ENCODE peak calls at places on chromosomes 11 and 22, in six cellular contexts. S, U, H, X, Z and F are unnamed samples.

GRCh38 chr11:104522650-104523049 is 358.7 kb upstream of the PDGFD start:
- DNase-seq in S (peak), H (peak), U (peak), X (no peak), Z (no peak), F (no peak)

GRCh38 chr22:19769393-19769715 is 8.8 kb downstream of the TBX1 start:
- DNase-seq in U (no peak), X (no peak), H (no peak), S (no peak), Z (no peak), F (no peak)

GRCh38 chr22:50247748-50248147 is 2.9 kb upstream of the TUBGCP6 start:
- DNase-seq in H (no peak), Z (no peak), U (peak), S (peak), X (no peak), F (no peak)

GRCh38 chr22:39209756-39210155 is 35.0 kb downstream of the PDGFB start:
- DNase-seq in U (no peak), X (no peak), Z (no peak), S (no peak), H (no peak), F (peak)

GRCh38 chr22:50176850-50177536 is 6.5 kb downstream of the PANX2 start:
- DNase-seq in S (no peak), Z (no peak), H (no peak), X (no peak), U (no peak), F (no peak)

GRCh38 chr11:8183136-8183535 is 14.3 kb upstream of the RIC3 start:
- DNase-seq in Z (no peak), U (no peak), H (no peak), X (no peak), S (no peak), F (no peak)

GRCh38 chr11:19719960-19720359 is 7.3 kb downstream of the NAV2 start:
- DNase-seq in U (no peak), S (no peak), H (no peak), X (no peak), Z (no peak), F (no peak)

GRCh38 chr11:77819921-77820564 is 479 bp downstream of the RSF1 start:
- DNase-seq in S (peak), U (peak), H (peak), X (peak), Z (no peak), F (peak)

GRCh38 chr11:665062-665706 is 28.1 kb downstream of the DRD4 start:
- DNase-seq in U (no peak), Z (no peak), S (peak), H (no peak), X (no peak), F (no peak)

GRCh38 chr11:130131957-130132850 is 27.4 kb upstream of the ST14 start:
- DNase-seq in U (peak), Z (no peak), S (peak), H (peak), X (no peak), F (no peak)
- TF ChIP-seq CTCF in U (peak), Z (peak), S (peak), H (peak), X (peak), F (peak)

DNA sequence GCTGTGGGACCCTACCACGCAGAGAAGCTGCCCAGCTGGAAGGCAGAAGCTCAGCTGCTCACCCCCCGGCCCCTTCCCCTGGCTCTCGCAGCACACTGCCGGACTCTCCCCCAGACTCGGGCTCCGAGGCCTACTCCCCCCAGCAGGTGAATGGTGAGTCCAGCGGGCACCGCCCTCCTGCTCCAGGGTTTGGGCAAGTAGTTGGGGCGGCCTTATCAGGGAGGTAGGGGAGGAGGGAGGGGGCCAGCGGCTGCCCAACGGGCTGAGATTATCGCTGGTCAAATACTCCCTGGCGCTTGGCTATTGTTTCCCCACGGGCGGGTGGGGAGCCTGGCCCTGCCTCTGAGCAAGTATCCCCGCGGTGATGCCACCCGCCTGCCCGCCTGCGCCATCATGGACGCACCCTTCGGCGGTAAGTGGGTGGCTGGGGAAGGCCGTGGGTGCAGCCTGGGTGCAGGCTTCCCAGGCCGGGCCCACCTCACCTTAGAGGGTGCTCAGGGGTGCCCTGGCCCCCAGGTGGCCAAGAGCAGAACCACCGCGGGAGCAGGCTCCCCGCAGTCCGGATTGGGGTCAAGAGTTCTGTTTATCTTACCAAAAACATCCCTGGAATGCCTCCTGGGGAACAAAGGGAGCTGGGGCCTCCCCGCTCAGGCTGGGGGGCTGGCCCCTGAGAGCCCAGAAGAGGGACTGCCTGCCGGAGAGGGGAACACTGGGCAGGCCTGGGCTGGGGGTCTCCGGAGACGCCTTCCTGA is 16.9 kb downstream of the MYRF start:
- DNase-seq in Z (no peak), X (no peak), H (peak), S (peak), U (peak), F (peak)
- TF ChIP-seq CTCF in Z (peak), X (no peak), H (no peak), S (peak), U (peak), F (peak)

DNA sequence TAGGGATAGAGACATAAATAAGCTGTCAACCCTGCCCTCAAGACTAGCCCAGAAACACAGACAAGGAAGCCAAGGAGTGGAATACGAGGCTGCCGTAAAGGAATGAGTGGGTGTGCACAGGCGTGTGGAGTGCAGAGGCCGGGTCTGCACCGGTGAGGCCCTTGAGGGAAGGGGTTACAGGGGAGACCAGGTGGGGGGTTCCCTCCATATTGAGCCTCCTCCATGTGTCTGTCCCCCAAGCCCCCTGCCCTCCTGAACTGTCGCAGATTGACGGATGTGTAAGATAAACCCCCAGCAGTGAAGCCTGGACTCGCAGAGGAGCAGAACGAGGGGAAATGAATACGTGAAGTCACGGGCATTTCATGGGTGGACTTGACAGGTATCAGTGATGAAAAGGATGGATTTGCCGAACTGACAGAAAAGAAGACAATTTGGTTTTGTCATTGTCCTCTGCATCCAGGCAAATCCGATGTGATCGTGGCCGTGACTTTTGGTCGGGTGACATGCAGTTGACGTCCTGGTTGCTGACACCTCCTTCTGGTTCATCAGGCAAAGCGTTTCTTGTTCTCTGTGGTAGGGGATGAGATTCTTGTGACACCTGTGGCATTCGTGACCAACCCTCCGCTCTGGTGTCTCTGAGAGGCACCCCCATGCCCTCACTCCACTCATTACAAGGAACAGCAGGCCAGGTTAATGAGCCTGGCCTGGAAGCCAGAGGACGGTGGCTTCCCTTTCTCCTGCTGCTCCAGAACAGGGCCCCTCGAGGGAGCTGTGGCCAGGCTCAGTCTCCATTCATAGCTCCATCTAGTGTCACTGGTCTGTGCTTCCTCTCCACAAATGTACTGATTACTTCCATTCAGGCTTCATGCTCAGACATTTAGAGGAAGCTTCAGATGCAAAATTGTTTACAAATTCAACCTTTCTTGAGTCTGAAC is 223.1 kb upstream of the B3GAT1 start:
- DNase-seq in Z (no peak), S (no peak), H (no peak), U (no peak), X (no peak), F (no peak)
- TF ChIP-seq CTCF in Z (no peak), S (no peak), H (no peak), U (no peak), X (peak), F (no peak)

GRCh38 chr22:42794551-42795510 is 62.2 kb downstream of the ARFGAP3 start:
- DNase-seq in Z (no peak), U (no peak), H (no peak), S (no peak), X (no peak), F (peak)
- TF ChIP-seq CTCF in Z (peak), U (no peak), H (no peak), S (peak), X (peak), F (peak)

DNA sequence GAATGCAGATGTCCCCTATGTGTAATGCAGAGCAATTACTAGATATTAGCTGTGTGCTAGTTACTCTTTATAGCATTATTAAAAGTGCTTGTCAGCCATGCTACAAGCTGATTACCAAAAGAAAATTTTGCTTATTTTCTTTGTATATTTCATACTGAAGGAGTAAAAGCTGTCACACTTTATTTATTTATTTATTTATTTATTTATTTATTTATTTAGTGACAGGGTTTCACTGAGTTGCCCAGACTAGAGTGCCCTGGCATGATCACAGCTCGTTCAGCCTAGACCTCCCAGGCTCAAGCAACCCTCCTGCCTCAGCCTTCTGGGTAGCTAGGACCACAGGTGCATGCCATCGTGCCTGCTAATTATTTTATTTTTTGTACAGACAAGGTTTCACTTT is 4.3 kb upstream of the MTNR1B start:
- DNase-seq in Z (no peak), H (no peak), S (no peak), X (no peak), U (no peak), F (no peak)
- TF ChIP-seq CTCF in Z (no peak), H (no peak), S (no peak), X (no peak), U (no peak), F (no peak)

GRCh38 chr11:86041975-86042378 is 26.9 kb downstream of the PICALM start:
- DNase-seq in H (peak), X (no peak), S (peak), U (peak), Z (peak), F (no peak)
- TF ChIP-seq CTCF in H (peak), X (peak), S (peak), U (peak), Z (peak), F (peak)

GRCh38 chr11:68727783-68728182 is 23.5 kb downstream of the TESMIN start:
- DNase-seq in U (peak), S (no peak), X (no peak), Z (no peak), H (no peak), F (no peak)
- TF ChIP-seq CTCF in U (peak), S (no peak), X (peak), Z (no peak), H (no peak), F (no peak)

DNA sequence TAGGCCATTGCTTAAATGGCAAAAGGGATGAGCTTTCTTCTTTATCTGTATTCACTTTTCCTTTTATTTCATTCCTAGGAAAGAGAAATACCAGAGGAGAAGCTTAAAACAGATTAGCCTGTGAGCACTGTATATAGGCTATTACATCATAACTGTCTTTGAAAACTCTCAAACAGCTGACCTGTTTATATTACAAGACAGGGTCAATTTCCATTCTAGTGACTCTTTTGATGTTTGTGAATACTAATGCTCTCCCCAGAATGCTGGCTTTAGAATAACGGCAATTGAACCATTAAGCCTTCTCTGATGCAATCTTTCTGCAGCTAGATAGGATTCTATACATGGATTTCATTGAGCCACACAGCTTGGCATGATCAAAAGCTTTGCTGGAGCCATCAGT is 122.8 kb upstream of the FAT3 start:
- DNase-seq in U (no peak), H (no peak), Z (no peak), X (no peak), S (no peak), F (no peak)
- TF ChIP-seq CTCF in U (no peak), H (no peak), Z (no peak), X (no peak), S (no peak), F (no peak)

GRCh38 chr11:11163256-11163655 is 189.8 kb downstream of the CSNK2A3 start:
- DNase-seq in S (peak), X (no peak), U (peak), Z (no peak), H (no peak), F (no peak)
- TF ChIP-seq CTCF in S (peak), X (peak), U (peak), Z (peak), H (no peak), F (peak)

GRCh38 chr11:75387742-75388294 is 11.5 kb upstream of the RPS3 start:
- DNase-seq in H (no peak), U (no peak), X (no peak), S (no peak), Z (no peak), F (no peak)

GRCh38 chr11:75383246-75383645 is 16.1 kb upstream of the RPS3 start:
- DNase-seq in U (no peak), Z (no peak), S (no peak), H (no peak), X (no peak), F (peak)

GRCh38 chr11:75380716-75381420 is 18.4 kb upstream of the RPS3 start:
- DNase-seq in U (no peak), X (no peak), Z (no peak), H (no peak), S (no peak), F (no peak)

GRCh38 chr11:75386912-75387311 is 12.4 kb upstream of the RPS3 start:
- DNase-seq in X (no peak), Z (no peak), U (no peak), S (no peak), H (peak), F (peak)

DNA sequence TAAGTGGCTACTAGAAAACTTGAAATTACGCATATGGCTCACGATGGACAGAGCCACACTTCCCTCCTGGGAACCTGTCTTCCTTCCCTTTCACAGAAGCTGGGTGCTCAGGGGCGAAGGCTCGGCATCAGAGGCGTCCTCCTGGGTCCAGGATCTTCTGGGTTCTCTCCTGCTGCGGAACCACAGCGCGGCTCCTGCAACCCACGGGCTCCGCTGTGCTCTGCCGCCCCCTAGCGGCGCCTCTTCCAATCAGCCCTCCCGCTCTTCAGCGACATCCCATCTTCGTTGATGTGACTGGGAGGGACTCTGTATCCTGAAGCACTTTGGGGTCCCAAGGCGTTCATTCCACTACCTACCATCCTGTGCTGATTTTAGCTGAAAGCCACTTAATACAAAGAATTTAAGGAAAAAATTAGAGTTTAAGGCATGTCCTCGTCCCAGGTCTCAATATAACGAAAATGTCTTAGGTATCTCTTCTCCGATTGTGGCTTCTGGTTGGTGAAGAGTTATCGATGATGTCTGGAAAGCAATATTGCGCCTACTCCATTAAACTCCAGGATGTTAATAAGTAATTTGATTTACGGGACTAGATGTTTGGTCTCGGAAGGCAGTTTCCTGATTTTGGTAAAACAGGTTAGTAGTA is 14.8 kb upstream of the RPS3 start:
- DNase-seq in U (peak), S (peak), Z (no peak), X (peak), H (no peak), F (peak)
- TF ChIP-seq CTCF in U (peak), S (peak), Z (peak), X (peak), H (peak), F (peak)